ENCODE peak calls at places on chromosomes 13 and 19, in four cellular contexts. C is small intestine, E is heart left ventricle, H is foreskin keratinocyte. W is an unnamed sample. For H3K4me1, the result is how much of the 10 kb centered on the place peaks cover.

GRCh38 chr13:48126944-48127814 is 32.3 kb upstream of the MED4 start:
- DNase-seq in E (peak), H (peak), C (peak), W (no peak)

GRCh38 chr19:57103573-57104277 is 16.1 kb upstream of the USP29 start:
- DNase-seq in H (peak), E (peak), C (peak), W (peak)

GRCh38 chr19:7733376-7733775 is 1.5 kb upstream of the CLEC4G start:
- DNase-seq in C (no peak), E (no peak), H (no peak), W (no peak)

GRCh38 chr19:46898731-46899130 is 37.9 kb downstream of the ARHGAP35 start:
- DNase-seq in H (peak), E (no peak), C (no peak), W (no peak)

GRCh38 chr19:32642771-32643170 is 32.2 kb downstream of the ANKRD27 start:
- DNase-seq in E (no peak), H (no peak), C (no peak), W (no peak)

GRCh38 chr13:37037231-37037630 is 22.3 kb downstream of the SUPT20H start:
- DNase-seq in H (no peak), E (no peak), C (no peak), W (no peak)

GRCh38 chr13:50365300-50365682 is 350.0 kb downstream of the KCNRG start:
- DNase-seq in H (no peak), E (no peak), C (peak), W (no peak)

GRCh38 chr19:47019431-47020041 is at the start of gene NPAS1:
- DNase-seq in H (no peak), C (no peak), E (no peak), W (no peak)

GRCh38 chr13:83929147-83929546 is 46.9 kb upstream of the SLITRK1 start:
- DNase-seq in E (no peak), C (no peak), H (no peak), W (no peak)

GRCh38 chr13:39108746-39109145 is 70.5 kb downstream of the NHLRC3 start:
- DNase-seq in E (no peak), H (no peak), C (no peak), W (no peak)

GRCh38 chr13:39107484-39108040 is 69.3 kb downstream of the NHLRC3 start:
- DNase-seq in E (no peak), H (no peak), C (no peak), W (no peak)

GRCh38 chr13:39106216-39106995 is 68.2 kb downstream of the NHLRC3 start:
- DNase-seq in E (no peak), H (no peak), C (peak), W (no peak)

GRCh38 chr13:39110518-39111097 is 72.4 kb downstream of the NHLRC3 start:
- DNase-seq in C (no peak), H (peak), E (no peak), W (no peak)

DNA sequence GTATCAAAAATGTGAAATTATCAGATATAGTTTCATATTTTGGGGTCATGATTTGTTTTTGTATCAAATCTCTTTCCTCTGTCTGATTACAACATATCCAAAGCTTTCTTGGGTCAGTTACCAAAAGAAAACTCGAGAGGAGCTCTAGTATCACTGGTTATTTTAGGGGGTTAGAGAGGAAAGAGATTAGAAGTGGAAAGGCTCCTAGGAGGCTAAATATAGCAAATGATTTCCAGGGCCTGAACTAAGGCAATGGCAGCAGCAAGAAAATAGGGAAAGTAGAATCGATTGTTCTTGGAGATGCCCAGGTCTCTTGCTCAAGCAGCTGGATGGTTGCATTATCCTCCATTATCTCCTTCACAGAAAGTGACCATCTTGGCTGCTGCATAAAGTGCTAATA is 72.9 kb downstream of the NHLRC3 start:
- DNase-seq in H (no peak), C (no peak), E (no peak), W (no peak)
- H3K4me1 ChIP-seq in H (under half), C (under half), E (under half), W (under half)

GRCh38 chr19:35437152-35437951 is 10.7 kb upstream of the FFAR2 start:
- DNase-seq in C (peak), H (no peak), E (no peak), W (no peak)
- H3K4me1 ChIP-seq in C (under half), H (under half), E (under half), W (under half)

DNA sequence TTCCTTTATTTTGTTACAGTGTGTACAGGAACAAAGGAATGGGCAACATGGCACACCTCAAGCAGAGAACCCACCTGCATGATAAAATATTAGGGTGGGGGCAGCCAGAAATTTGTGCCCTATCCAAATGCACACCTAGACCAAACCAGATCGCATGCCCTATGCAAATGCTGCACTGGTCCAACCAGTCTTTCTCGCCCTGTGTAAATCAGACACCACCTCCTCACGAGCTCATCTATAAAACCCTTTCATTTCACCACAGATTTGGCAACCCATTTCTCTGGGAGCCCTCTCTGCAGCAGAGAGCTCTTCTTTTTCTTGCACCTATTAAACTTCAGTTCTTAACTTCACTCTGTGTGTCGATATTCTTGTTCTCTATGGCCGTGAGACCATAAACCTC is 1559.2 kb downstream of the SLITRK1 start:
- DNase-seq in C (no peak), H (no peak), E (no peak), W (no peak)
- H3K4me1 ChIP-seq in C (under half), H (under half), E (under half), W (under half)

DNA sequence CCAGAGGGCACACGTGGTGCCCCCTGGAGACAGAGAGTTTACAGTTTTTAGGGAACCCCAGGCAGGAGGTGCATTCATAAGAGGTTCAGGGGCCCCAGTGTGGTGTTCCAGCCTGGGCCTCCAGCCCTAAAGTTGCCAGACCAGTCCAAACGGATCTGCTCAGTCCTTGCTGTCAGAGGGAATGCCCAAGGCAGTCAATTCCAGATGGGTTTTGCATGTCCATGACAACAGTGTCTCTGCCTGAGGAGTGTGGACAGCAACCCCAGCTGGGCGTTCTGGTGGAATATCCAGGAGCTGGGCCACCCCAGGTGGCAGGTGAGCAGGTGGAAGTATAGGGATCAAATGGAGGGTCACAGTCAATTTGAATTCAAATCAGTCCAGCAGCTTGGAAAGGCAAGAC is 25.3 kb downstream of the FBXO27 start:
- DNase-seq in E (no peak), C (no peak), H (no peak), W (no peak)
- H3K4me1 ChIP-seq in E (under half), C (under half), H (under half), W (under half)

DNA sequence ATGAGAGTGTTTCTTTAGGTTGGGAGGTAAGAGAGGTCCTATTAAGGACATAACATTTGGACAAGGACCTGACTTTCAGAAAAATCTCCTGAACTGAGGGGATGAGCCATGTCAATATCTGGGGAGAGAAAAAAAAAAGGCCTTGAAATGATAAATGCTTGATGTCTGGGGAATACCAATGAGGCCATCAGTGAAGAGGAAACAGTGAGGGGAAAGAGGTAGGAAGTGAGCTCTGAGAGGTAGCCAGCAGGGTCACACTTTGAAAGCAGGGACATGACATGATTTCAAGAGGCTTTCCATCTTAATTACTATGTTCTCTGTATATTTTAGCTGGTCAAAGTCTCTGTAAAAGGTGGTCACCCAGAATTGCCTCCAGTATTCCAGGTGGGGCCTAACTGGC is 9.9 kb upstream of the UBE2L5 start:
- DNase-seq in E (no peak), H (no peak), C (no peak), W (no peak)
- H3K4me1 ChIP-seq in E (under half), H (under half), C (under half), W (under half)

GRCh38 chr13:114146173-114146572 is 13.8 kb upstream of the RASA3 start:
- DNase-seq in H (no peak), C (no peak), E (no peak), W (peak)
- H3K4me1 ChIP-seq in H (under half), C (under half), E (under half), W (under half)

GRCh38 chr13:97239943-97240788 is 18.0 kb downstream of the MBNL2 start:
- DNase-seq in C (peak), H (no peak), E (no peak), W (peak)
- H3K4me1 ChIP-seq in C (under half), H (under half), E (half or more), W (half or more)

DNA sequence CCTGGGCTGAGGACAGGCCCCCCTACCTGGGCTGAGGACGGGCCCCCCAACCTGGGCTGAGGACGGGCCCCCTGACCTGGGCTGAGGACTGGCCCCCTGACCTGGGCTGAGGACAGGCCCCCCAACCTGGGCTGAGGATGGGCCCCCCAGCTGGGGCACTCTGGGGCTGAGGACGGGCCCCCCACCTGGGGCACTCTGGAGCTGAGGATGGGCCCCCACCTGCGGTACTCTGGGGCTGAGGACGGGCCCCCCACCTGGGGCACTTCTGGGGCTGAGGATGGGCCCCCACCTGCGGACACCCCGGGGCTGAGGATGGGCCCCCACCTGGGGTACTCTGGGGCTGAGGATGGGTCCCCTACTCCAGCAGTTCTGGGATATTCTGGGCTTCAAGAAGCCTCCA is 65.5 kb downstream of the RASA3 start:
- DNase-seq in E (no peak), H (no peak), C (no peak), W (peak)
- H3K4me1 ChIP-seq in E (under half), H (under half), C (under half), W (under half)

W was measured in mucosa of descending colon.